ENCODE peak calls at places on chromosome 7, in nine cellular contexts. E is HepG2, H is cardiac fibroblast, Z is hepatocyte, X is tibial nerve, J is IMR-90, M is HCT116, T is left ventricle myocardium inferior, L is astrocyte of the cerebellum. K is an unnamed sample.

GRCh38 chr7:30596043-30596641 is 1.5 kb downstream of the GARS1 start:
- DNase-seq in L (no peak), T (no peak), H (peak), J (peak), E (peak), X (no peak), M (no peak), Z (peak), K (no peak)

GRCh38 chr7:24054231-24054630 is 229.8 kb upstream of the NPY start:
- DNase-seq in J (no peak), L (no peak), M (no peak), Z (no peak), E (no peak), T (no peak), H (no peak), X (no peak), K (no peak)

GRCh38 chr7:113806633-113807327 is 112.0 kb downstream of the PPP1R3A start:
- DNase-seq in X (no peak), Z (no peak), E (no peak), L (no peak), J (peak), M (no peak), H (no peak), T (no peak), K (no peak)

GRCh38 chr7:23347007-23347681 is 48.0 kb downstream of the MALSU1 start:
- DNase-seq in E (no peak), T (no peak), J (no peak), X (no peak), M (no peak), H (peak), Z (no peak), L (no peak), K (no peak)

GRCh38 chr7:137343483-137343841 is at the start of gene PTN:
- DNase-seq in L (peak), X (no peak), H (peak), E (no peak), T (peak), M (no peak), J (peak), Z (peak), K (peak)

GRCh38 chr7:23222439-23223045 is 24.0 kb upstream of the GPNMB start:
- DNase-seq in X (no peak), H (no peak), M (no peak), Z (no peak), E (peak), J (no peak), T (no peak), L (no peak), K (no peak)

GRCh38 chr7:45224832-45225231 is 67.2 kb downstream of the RAMP3 start:
- DNase-seq in M (no peak), X (no peak), E (no peak), H (no peak), J (no peak), T (no peak), L (no peak), Z (no peak), K (no peak)

GRCh38 chr7:66306243-66306642 is 101.1 kb downstream of the TPST1 start:
- DNase-seq in T (no peak), X (no peak), H (no peak), E (no peak), M (peak), Z (no peak), J (peak), L (no peak), K (no peak)

GRCh38 chr7:78852951-78853350 is 600.5 kb downstream of the MAGI2 start:
- DNase-seq in Z (no peak), M (no peak), X (no peak), T (no peak), E (no peak), L (no peak), J (peak), H (peak), K (no peak)

GRCh38 chr7:122027058-122027457 is 117.0 kb downstream of the AASS start:
- DNase-seq in M (no peak), T (no peak), Z (no peak), E (no peak), X (no peak), J (no peak), H (no peak), L (no peak), K (no peak)

GRCh38 chr7:125136755-125137547 is 207.3 kb upstream of the POT1 start:
- DNase-seq in Z (peak), L (peak), E (no peak), J (peak), H (peak), M (peak), X (no peak), T (no peak), K (no peak)

GRCh38 chr7:20030915-20031362 is 186.2 kb downstream of the MACC1 start:
- DNase-seq in J (peak), Z (no peak), H (peak), M (peak), T (no peak), L (peak), X (no peak), E (no peak), K (no peak)

GRCh38 chr7:35761882-35762720 is 38.8 kb upstream of the SEPTIN7 start:
- DNase-seq in E (no peak), T (no peak), H (peak), L (no peak), J (peak), X (no peak), Z (no peak), M (no peak), K (no peak)

GRCh38 chr7:39613577-39613976 is 9.8 kb upstream of the RALA start:
- DNase-seq in T (no peak), J (peak), L (no peak), M (no peak), H (peak), Z (no peak), E (no peak), X (no peak), K (no peak)

GRCh38 chr7:48636391-48637015 is 287.8 kb upstream of the CDC14C start:
- DNase-seq in T (peak), M (no peak), H (peak), E (no peak), Z (no peak), X (no peak), J (no peak), L (no peak), K (no peak)

GRCh38 chr7:71521506-71521905 is 389.6 kb downstream of the GALNT17 start:
- DNase-seq in E (no peak), Z (no peak), H (no peak), X (no peak), M (no peak), J (no peak), T (no peak), L (peak), K (peak)

GRCh38 chr7:76509931-76510877 is at the start of gene UPK3B:
- DNase-seq in Z (peak), J (no peak), X (no peak), T (no peak), M (no peak), L (no peak), H (no peak), E (no peak), K (peak)

GRCh38 chr7:77747178-77747577 is 50.9 kb downstream of the RSBN1L start:
- DNase-seq in Z (no peak), X (no peak), T (no peak), J (no peak), M (no peak), H (no peak), L (no peak), E (peak), K (no peak)

GRCh38 chr7:96088579-96088978 is 233.3 kb downstream of the SLC25A13 start:
- DNase-seq in H (peak), Z (no peak), T (no peak), M (no peak), E (no peak), J (peak), X (no peak), L (no peak), K (no peak)

GRCh38 chr7:151845412-151846205 is 31.3 kb downstream of the PRKAG2 start:
- DNase-seq in Z (no peak), X (no peak), H (no peak), L (no peak), J (no peak), M (no peak), T (no peak), E (no peak), K (peak)

GRCh38 chr7:151849879-151850260 is 27.0 kb downstream of the PRKAG2 start:
- DNase-seq in E (no peak), M (no peak), H (no peak), J (no peak), X (no peak), L (no peak), T (peak), Z (no peak), K (no peak)

GRCh38 chr7:151849008-151849878 is 27.7 kb downstream of the PRKAG2 start:
- DNase-seq in J (no peak), T (peak), L (no peak), M (no peak), E (no peak), X (no peak), Z (no peak), H (no peak), K (no peak)

GRCh38 chr7:151847136-151847535 is 29.8 kb downstream of the PRKAG2 start:
- DNase-seq in Z (no peak), L (no peak), E (no peak), T (no peak), X (no peak), M (no peak), H (no peak), J (no peak), K (no peak)

DNA sequence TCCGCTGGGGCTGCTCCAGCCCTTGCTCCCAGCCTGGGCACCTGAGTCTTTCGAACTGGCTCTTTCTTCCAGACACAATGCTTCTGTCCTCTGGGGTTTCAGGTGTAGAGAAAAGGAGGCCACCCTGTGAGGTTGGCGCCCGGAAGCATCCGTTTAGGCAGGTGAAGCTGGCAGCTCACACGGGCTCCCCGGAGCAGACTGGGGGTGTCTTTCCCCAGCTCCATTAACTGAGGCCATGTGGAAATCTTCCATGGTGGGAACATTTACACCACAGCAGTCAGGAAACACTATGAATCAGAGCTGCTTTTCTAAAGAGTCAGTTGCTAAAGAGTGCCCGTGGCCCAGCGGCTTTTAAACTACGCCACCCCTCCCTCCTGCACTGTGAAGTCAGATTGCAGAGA is 29.2 kb downstream of the PRKAG2 start:
- DNase-seq in Z (no peak), J (no peak), L (no peak), E (no peak), H (peak), M (no peak), X (no peak), T (peak), K (peak)
- H3K4me3 ChIP-seq in Z (no peak), J (no peak), L (no peak), E (no peak), H (no peak), M (no peak), X (no peak), T (no peak), K (no peak)

GRCh38 chr7:158816271-158816670 is 13.0 kb downstream of the ESYT2 start:
- DNase-seq in L (no peak), X (no peak), J (no peak), E (no peak), M (no peak), H (peak), Z (peak), T (no peak), K (no peak)

GRCh38 chr7:158814637-158815036 is 14.7 kb downstream of the ESYT2 start:
- DNase-seq in L (no peak), M (no peak), Z (no peak), X (no peak), T (no peak), J (no peak), H (peak), E (no peak), K (no peak)

GRCh38 chr7:158815046-158815445 is 14.3 kb downstream of the ESYT2 start:
- DNase-seq in Z (no peak), H (peak), L (no peak), E (no peak), X (no peak), M (no peak), J (peak), T (no peak), K (no peak)

GRCh38 chr7:158816995-158817394 is 12.3 kb downstream of the ESYT2 start:
- DNase-seq in M (no peak), J (no peak), X (no peak), H (no peak), Z (peak), E (no peak), L (no peak), T (no peak), K (no peak)

DNA sequence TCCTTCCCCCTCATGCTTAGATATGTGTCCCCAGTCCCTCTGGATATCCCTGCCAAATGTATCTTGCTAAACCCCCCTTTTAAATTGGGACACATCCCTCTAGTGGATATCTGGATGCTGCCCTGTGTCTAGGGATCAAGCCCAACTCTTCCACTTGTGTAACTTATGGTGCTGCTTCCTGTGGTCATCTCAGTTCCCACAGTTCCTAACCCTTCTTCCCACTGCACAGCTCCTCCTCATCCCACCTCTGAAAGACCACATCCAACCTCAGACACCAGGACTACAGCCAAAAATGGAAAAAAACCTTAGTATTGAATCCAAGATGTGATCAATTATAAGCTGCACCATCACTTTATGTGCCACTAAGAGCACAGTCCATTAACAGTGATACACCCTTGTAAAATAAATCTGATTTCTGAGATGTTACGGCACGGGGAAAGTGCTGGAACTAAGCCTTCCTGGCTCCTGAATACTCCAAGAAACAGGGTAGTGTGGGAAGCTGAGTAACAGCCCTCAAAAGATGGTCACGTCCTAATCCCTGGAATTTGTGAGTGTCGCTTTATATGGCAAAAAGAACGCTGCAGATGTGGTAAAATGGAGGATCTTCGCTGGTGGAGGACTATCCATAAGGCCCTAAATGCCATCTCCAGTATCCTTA is 13.7 kb downstream of the ESYT2 start:
- DNase-seq in E (no peak), T (no peak), M (no peak), L (no peak), X (no peak), Z (no peak), J (no peak), H (peak), K (no peak)
- H3K4me3 ChIP-seq in E (no peak), T (peak), M (no peak), L (no peak), X (no peak), Z (no peak), J (no peak), H (no peak), K (no peak)

GRCh38 chr7:32910195-32910594 is 18.6 kb upstream of the KBTBD2 start:
- DNase-seq in E (no peak), Z (no peak), M (no peak), T (no peak), H (no peak), X (no peak), J (no peak), L (no peak), K (no peak)

GRCh38 chr7:32900415-32900814 is 8.9 kb upstream of the KBTBD2 start:
- DNase-seq in J (no peak), T (no peak), E (no peak), M (no peak), X (no peak), Z (no peak), H (no peak), L (no peak), K (no peak)

GRCh38 chr7:32901629-32902028 is 10.1 kb upstream of the KBTBD2 start:
- DNase-seq in X (no peak), J (no peak), H (no peak), E (no peak), L (no peak), M (no peak), T (no peak), Z (no peak), K (no peak)

GRCh38 chr7:32905175-32905662 is 13.7 kb upstream of the KBTBD2 start:
- DNase-seq in E (no peak), M (peak), Z (peak), H (peak), T (no peak), J (peak), L (peak), X (no peak), K (no peak)
- H3K4me3 ChIP-seq in E (peak), M (peak), Z (no peak), H (peak), T (peak), J (peak), L (peak), X (peak), K (peak)

DNA sequence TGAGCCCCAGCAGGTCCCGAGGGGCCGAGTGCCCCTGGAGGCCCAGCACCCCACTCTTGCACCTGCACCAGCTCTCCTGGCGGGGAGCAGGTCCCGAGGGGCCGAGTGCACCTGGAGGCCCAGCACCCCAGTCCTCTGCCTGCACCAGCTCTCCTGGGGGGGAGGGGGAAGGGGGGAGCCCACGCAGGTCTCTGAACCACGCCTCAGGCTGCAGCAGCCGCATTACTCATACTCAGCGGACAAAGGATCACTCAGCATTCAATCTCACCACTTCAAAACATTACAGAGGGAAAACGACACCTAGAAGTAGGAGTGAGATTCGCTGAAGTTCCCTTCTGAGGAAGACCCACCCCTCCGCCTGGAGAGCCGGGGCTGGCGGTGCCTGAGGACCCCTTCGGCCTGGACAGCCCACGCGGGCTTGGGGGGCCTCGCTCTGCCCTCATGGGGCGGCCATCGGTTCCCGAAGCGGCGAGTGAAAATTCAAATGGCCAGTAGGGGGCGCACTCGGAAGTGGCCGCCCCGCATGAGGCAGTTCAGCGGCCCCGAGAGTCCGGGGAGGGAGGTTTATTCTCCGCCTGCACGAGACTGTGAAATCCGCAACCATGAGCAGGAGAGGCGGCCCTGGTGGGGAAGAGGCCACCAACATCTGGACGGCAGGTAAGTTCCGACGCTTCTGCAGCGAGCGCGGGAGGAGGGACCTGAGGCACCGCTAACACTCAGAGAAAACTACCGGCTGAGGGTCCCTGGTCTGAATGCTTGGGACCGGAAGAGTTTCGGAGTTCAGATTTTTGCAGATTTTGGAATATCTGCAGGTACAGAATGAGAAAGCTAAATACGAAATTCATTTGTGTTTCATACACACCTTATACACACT is 1.1 kb upstream of the GPER1 start:
- DNase-seq in M (peak), H (peak), E (peak), T (peak), J (peak), Z (peak), L (no peak), X (peak), K (peak)
- H3K4me3 ChIP-seq in M (peak), H (peak), E (peak), T (peak), J (peak), Z (peak), L (peak), X (peak), K (peak)

DNA sequence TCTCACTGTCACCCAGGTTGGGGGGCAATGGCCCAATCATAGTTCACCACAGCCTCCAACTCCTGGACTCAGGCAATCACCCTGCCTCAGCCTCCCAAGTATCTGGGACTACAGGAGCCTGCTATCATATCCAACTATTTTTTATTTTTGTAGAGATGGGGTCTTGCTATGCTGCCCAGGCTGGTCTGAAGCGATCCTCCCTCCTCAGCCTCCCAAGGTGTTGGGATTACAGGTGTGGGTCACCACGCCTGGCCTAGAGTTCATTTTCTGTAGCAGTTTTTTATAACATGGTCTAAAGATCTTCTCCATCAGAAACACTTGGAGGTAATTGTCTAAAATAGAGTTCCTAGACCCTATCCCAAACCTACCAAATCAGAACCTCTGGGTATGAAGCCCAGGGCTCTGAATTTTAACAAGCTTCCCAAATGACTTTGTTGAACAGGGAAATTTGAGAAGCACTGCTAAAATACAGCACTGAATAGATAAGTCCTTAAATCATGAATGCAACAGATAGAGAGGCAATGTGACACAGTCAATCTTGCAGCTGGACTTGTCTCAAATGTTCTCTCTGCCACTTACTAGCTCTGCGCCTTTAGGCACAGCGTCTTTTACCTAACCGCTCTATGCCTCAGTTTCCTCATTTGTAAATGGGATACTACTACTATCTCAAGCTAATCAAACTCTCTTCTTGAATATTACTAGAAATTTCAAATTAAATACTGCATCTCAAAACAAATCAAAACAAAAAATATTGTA is 63.7 kb downstream of the CYTH3 start:
- DNase-seq in M (no peak), J (no peak), H (no peak), L (no peak), Z (no peak), X (no peak), T (no peak), E (no peak), K (no peak)
- H3K4me3 ChIP-seq in M (no peak), J (no peak), H (no peak), L (no peak), Z (no peak), X (no peak), T (no peak), E (no peak), K (no peak)

GRCh38 chr7:130140551-130141160 is 64.5 kb downstream of the TMEM209 start:
- DNase-seq in T (no peak), H (no peak), L (no peak), X (no peak), J (no peak), E (no peak), M (no peak), Z (no peak), K (no peak)
- H3K4me3 ChIP-seq in T (peak), H (no peak), L (no peak), X (peak), J (no peak), E (no peak), M (no peak), Z (no peak), K (no peak)

GRCh38 chr7:128387216-128387615 is 22.6 kb downstream of the IMPDH1 start:
- DNase-seq in L (no peak), M (no peak), Z (no peak), J (no peak), H (no peak), T (no peak), E (no peak), X (no peak), K (no peak)
- H3K4me3 ChIP-seq in L (no peak), M (no peak), Z (no peak), J (no peak), H (no peak), T (peak), E (no peak), X (no peak), K (no peak)

K was measured in kidney.